ENCODE peak calls at places on chromosomes 2 and 18, in eight cellular contexts. K is left lung; M is gastrocnemius medialis; Y is AG04450; I is CD8-positive, alpha-beta T cell; S is DND-41; O is CD8-positive, alpha-beta memory T cell; P is uterus. D is an unnamed sample. For H3K27me3, the result is how much of the 10 kb centered on the place peaks cover.

GRCh38 chr2:226554726-226555125 is 244.9 kb downstream of the IRS1 start:
- DNase-seq in Y (no peak), K (no peak), M (no peak), S (no peak), P (no peak), I (no peak), O (no peak), D (no peak)

GRCh38 chr2:205807229-205807628 is 124.9 kb downstream of the NRP2 start:
- DNase-seq in P (no peak), S (no peak), O (no peak), K (no peak), I (no peak), M (no peak), Y (no peak), D (no peak)

GRCh38 chr2:229330952-229331351 is 59.9 kb upstream of the PID1 start:
- DNase-seq in M (peak), S (no peak), Y (no peak), P (no peak), I (no peak), K (peak), O (no peak), D (no peak)

GRCh38 chr2:66464930-66465637 is 30.2 kb downstream of the MEIS1 start:
- DNase-seq in Y (no peak), M (no peak), K (no peak), P (no peak), I (no peak), O (no peak), S (no peak), D (no peak)

GRCh38 chr2:62545261-62545660 is 39.3 kb upstream of the TMEM17 start:
- DNase-seq in Y (no peak), S (no peak), I (no peak), P (no peak), O (no peak), M (no peak), K (no peak), D (no peak)

GRCh38 chr2:149040451-149040850 is 2.0 kb downstream of the LYPD6B start:
- DNase-seq in M (no peak), K (no peak), I (no peak), Y (no peak), P (no peak), O (peak), S (peak), D (peak)

GRCh38 chr2:19532797-19533196 is 174.4 kb upstream of the OSR1 start:
- DNase-seq in S (no peak), Y (no peak), O (no peak), I (no peak), P (no peak), K (no peak), M (no peak), D (no peak)

GRCh38 chr2:15989559-15989958 is 49.2 kb downstream of the MYCN start:
- DNase-seq in I (no peak), P (no peak), O (no peak), M (no peak), S (no peak), Y (no peak), K (no peak), D (no peak)

GRCh38 chr2:132037527-132038178 is 124.1 kb downstream of the ANKRD30BL start:
- DNase-seq in K (no peak), Y (no peak), M (no peak), I (no peak), P (no peak), O (no peak), S (no peak), D (peak)

GRCh38 chr2:128786800-128787478 is 468.3 kb upstream of the HS6ST1 start:
- DNase-seq in I (no peak), S (no peak), O (no peak), P (no peak), M (no peak), K (no peak), Y (no peak), D (no peak)

GRCh38 chr18:61998957-61999356 is 106.2 kb upstream of the RNF152 start:
- DNase-seq in O (no peak), K (no peak), S (no peak), I (no peak), Y (peak), P (no peak), M (no peak), D (no peak)

GRCh38 chr2:71166812-71167211 is 36.4 kb downstream of the MPHOSPH10 start:
- DNase-seq in S (no peak), O (no peak), M (no peak), P (no peak), Y (no peak), K (no peak), I (no peak), D (no peak)

GRCh38 chr2:218289639-218290315 is 2.5 kb downstream of the TMBIM1 start:
- DNase-seq in I (no peak), M (peak), P (no peak), S (no peak), K (no peak), O (no peak), Y (no peak), D (no peak)

GRCh38 chr2:144071461-144071860 is 448.5 kb downstream of the ZEB2 start:
- DNase-seq in P (no peak), O (no peak), K (no peak), Y (peak), M (no peak), I (no peak), S (no peak), D (no peak)

GRCh38 chr18:10147752-10148151 is 233.9 kb downstream of the VAPA start:
- DNase-seq in S (no peak), P (no peak), Y (no peak), I (no peak), M (no peak), K (no peak), O (no peak), D (no peak)

GRCh38 chr2:128386066-128386465 is 67.4 kb upstream of the HS6ST1 start:
- DNase-seq in P (peak), M (peak), I (no peak), Y (no peak), S (no peak), K (peak), O (no peak), D (no peak)

GRCh38 chr2:200852605-200853004 is 11.9 kb downstream of the CLK1 start:
- DNase-seq in I (no peak), P (no peak), S (no peak), Y (no peak), O (no peak), M (no peak), K (no peak), D (no peak)

GRCh38 chr2:675982-676646 is 1.1 kb downstream of the TMEM18 start:
- DNase-seq in I (no peak), Y (peak), K (peak), P (peak), S (peak), M (peak), O (no peak), D (no peak)

GRCh38 chr2:152330235-152330866 is 4.6 kb upstream of the FMNL2 start:
- DNase-seq in P (no peak), I (no peak), M (no peak), Y (no peak), O (no peak), S (no peak), K (no peak), D (no peak)

GRCh38 chr18:21761471-21762115 is 21.0 kb downstream of the MIB1 start:
- DNase-seq in M (no peak), O (no peak), I (no peak), Y (no peak), P (no peak), S (no peak), K (no peak), D (no peak)

GRCh38 chr2:195105581-195105980 is 551.4 kb upstream of the SLC39A10 start:
- DNase-seq in P (no peak), K (no peak), Y (no peak), S (no peak), M (no peak), I (no peak), O (no peak), D (no peak)

DNA sequence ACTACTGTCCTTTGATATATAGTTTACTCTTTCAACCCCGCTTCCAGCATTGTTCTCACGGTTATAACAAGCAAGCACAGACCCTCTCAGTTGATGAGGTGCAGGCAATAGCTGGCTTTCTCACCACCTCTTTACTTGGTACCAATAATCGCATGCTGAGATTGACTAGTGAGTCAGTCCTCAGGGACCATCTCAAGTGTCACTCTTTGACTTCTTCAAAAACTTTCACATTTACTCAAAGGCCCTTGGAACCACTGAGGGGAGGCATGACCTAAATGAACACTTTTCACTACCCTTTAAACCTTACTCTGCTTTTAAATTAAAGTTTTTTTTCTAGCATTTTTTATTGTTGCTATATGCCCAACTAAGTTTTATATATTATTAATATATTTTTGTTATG is 101.8 kb downstream of the DAW1 start:
- DNase-seq in S (no peak), P (no peak), K (no peak), I (no peak), Y (no peak), O (no peak), M (no peak), D (no peak)
- H3K27me3 ChIP-seq in S (under half), P (under half), K (under half), I (under half), Y (under half), O (under half), M (under half), D (under half)

DNA sequence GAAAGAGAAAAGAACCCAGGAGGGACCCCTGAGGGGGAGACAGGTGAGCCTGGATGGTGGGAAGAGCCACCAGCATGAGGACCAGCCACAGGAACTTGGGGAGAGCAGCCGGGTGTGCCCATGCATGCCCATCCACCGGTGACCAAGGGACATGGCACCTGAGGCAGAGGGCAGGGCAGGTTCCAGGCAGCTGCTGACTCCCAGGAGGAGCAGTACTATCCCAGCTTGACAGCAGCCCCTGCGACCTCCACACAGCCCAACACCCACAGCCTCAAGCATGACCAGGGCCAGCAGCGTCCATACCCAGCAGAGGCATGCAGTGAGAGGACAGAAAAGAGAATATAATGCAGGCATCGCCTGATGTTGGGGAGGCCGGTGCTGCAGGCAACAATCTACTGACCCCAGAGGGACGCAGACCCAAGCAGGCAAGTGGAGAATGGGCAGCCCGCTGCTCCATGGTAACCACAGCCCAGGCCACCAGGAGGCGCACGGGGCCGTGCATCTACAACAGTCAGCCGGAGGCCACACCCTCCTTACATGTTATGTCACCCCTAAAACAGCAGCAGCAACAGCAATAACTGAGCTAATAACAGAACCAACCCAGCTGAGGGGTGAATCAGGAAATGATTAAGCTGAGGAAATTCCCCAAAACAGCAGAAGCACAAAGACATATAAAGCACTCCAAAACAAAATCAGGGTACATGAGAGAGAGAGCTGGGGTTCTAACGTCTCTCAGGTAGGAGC is 44.1 kb downstream of the ANKMY1 start:
- DNase-seq in K (peak), I (peak), S (peak), Y (peak), M (peak), O (peak), P (peak), D (peak)
- H3K27me3 ChIP-seq in K (under half), I (under half), S (under half), Y (under half), M (under half), O (under half), P (under half), D (under half)

GRCh38 chr18:78087338-78087737 is 837.7 kb downstream of the GALR1 start:
- DNase-seq in O (no peak), I (no peak), M (no peak), Y (no peak), S (no peak), K (no peak), P (no peak), D (no peak)

GRCh38 chr18:78085241-78086185 is 835.9 kb downstream of the GALR1 start:
- DNase-seq in M (no peak), S (no peak), K (no peak), O (no peak), P (no peak), Y (no peak), I (no peak), D (no peak)

GRCh38 chr18:78090584-78090983 is 840.9 kb downstream of the GALR1 start:
- DNase-seq in Y (no peak), K (no peak), M (no peak), O (no peak), S (no peak), I (no peak), P (no peak), D (no peak)

GRCh38 chr18:78082776-78083175 is 833.1 kb downstream of the GALR1 start:
- DNase-seq in Y (no peak), I (no peak), O (no peak), K (no peak), S (no peak), P (no peak), M (no peak), D (no peak)

DNA sequence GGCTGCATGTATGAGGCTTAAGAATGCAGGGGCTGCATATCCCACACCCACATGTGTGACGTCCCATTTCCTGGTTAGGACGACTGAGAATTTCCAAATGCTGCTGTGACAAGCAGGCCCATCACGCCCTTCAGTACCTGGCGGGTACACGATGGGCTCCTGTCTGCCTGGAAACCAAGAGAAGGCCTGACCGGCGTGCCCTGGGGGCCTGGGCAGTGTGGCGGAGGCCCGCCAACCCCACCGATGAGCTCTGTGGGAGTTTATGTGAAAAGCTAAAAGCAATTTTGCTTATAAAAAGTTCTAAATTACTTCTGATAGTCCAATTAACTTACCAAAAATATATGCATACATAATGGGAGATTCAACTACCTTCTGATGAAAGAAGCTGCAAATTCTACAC is 837.3 kb downstream of the GALR1 start:
- DNase-seq in O (no peak), K (no peak), M (no peak), S (no peak), I (no peak), Y (no peak), P (no peak), D (no peak)
- H3K27me3 ChIP-seq in O (under half), K (under half), M (under half), S (under half), I (under half), Y (under half), P (under half), D (under half)

GRCh38 chr2:67579207-67579606 is 182.1 kb downstream of the ETAA1 start:
- DNase-seq in P (no peak), I (no peak), Y (no peak), M (no peak), O (no peak), K (no peak), S (no peak), D (no peak)
- H3K27me3 ChIP-seq in P (under half), I (under half), Y (under half), M (under half), O (under half), K (under half), S (under half), D (under half)

GRCh38 chr2:121102949-121103348 is 182.1 kb downstream of the TFCP2L1 start:
- DNase-seq in P (no peak), S (no peak), Y (no peak), K (no peak), M (no peak), O (no peak), I (no peak), D (no peak)

GRCh38 chr2:121098556-121098955 is 186.4 kb downstream of the TFCP2L1 start:
- DNase-seq in P (no peak), Y (no peak), K (no peak), M (no peak), I (no peak), S (no peak), O (no peak), D (no peak)

GRCh38 chr2:121096611-121097010 is 188.4 kb downstream of the TFCP2L1 start:
- DNase-seq in P (no peak), I (no peak), O (no peak), M (no peak), K (no peak), S (no peak), Y (no peak), D (no peak)

GRCh38 chr2:121101093-121101715 is 183.8 kb downstream of the TFCP2L1 start:
- DNase-seq in Y (no peak), K (no peak), O (no peak), P (no peak), S (no peak), M (no peak), I (no peak), D (no peak)

DNA sequence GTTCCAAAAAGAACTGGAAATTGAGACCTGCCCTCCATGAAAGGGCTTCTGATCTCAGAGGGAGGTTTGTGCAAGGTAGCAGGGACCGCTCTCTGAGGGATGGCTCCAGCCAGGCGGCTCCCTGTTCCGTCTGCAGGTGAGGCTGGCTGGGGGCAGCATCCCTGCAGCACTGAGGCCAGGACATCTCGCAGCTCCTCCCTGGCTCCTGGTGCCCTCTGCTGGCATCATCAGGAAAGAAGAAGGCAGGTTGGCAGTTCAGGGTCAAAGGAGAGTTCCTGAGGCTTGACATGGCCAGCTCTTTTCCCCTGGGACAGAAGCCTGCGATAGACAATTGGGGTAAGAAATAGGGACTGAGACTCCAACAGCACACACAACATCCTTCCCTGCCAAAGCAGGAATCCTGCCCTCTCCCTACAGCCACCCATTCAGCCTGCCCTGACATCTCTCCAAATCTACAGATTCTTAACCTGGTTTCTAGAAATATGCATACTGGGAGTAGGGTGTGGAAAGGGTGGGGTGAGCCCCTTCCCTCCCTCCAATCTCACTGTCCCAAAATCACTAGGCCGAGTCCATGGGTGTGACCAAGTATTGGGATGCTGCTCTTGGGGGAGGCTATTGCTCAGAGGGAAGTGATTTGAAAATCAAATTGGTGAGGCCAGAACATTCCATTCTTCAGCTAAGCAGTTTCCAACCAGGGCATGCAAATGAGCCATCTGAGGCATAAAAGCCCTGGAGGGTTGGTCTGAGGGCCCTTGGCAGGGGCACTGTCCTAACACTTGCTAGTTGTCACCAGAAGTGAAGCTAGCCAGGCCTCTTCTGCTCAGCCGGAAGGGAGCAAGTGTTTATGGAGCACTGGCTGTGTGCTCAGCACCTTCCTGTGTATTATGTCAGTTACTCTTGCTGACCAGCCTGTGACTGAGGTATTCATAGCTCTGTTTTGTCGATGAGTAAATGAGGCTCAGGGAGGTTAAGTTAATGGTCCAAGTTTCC is 185.4 kb downstream of the TFCP2L1 start:
- DNase-seq in S (no peak), K (no peak), O (no peak), M (no peak), Y (no peak), P (no peak), I (no peak), D (no peak)
- H3K27me3 ChIP-seq in S (under half), K (under half), O (under half), M (under half), Y (under half), P (under half), I (under half), D (under half)

DNA sequence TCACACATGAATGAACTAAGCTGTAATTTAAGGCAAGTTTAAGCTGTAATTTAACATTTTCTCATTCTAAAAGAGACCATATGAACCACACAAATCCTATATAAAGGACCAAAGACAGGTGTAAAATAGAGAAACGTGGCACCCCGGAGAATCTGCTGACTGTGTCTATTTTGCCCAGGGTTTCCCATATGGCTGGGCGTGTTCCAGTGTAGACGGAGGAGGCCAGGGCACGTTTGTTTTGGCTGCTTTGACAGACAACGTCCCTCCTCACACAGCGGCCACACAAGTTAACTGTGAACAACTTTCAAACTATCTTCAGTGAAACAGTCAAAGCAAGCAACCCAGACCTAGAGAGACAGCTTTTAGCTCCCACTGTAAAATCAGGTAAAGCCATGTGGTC is 40.9 kb downstream of the SLC66A2 start:
- DNase-seq in P (no peak), M (no peak), K (no peak), O (no peak), I (no peak), Y (no peak), S (no peak), D (no peak)
- H3K27me3 ChIP-seq in P (under half), M (under half), K (under half), O (under half), I (under half), Y (under half), S (under half), D (under half)

D was measured in GM06990.